ENCODE peak calls at places on chromosomes 16 and 17, in nine cellular contexts. One of them, this sample, is unnamed.

GRCh38 chr17:80826955-80827645 is 164.5 kb upstream of the CHMP6 start:
- DNase-seq in left ventricle myocardium inferior: no peak
- DNase-seq in ovary: peak
- DNase-seq in AG04450: peak
- DNase-seq in PC-3: peak
- DNase-seq in IMR-90: peak
- DNase-seq in choroid plexus epithelial cell: peak
- DNase-seq in HFF-Myc: peak
- DNase-seq in heart right ventricle: no peak
- DNase-seq in this sample: peak

GRCh38 chr17:79748296-79749099 is 17.8 kb downstream of the ENPP7 start:
- DNase-seq in ovary: no peak
- DNase-seq in left ventricle myocardium inferior: no peak
- DNase-seq in AG04450: no peak
- DNase-seq in PC-3: no peak
- DNase-seq in IMR-90: no peak
- DNase-seq in heart right ventricle: no peak
- DNase-seq in choroid plexus epithelial cell: no peak
- DNase-seq in HFF-Myc: no peak
- DNase-seq in this sample: no peak

GRCh38 chr17:83121921-83122820 is 42.8 kb downstream of the METRNL start:
- DNase-seq in left ventricle myocardium inferior: no peak
- DNase-seq in PC-3: no peak
- DNase-seq in IMR-90: no peak
- DNase-seq in ovary: peak
- DNase-seq in HFF-Myc: no peak
- DNase-seq in AG04450: no peak
- DNase-seq in heart right ventricle: no peak
- DNase-seq in choroid plexus epithelial cell: no peak
- DNase-seq in this sample: no peak

GRCh38 chr17:3916825-3917224 is 560 bp upstream of the P2RX1 start:
- DNase-seq in choroid plexus epithelial cell: no peak
- DNase-seq in IMR-90: no peak
- DNase-seq in ovary: no peak
- DNase-seq in AG04450: no peak
- DNase-seq in heart right ventricle: no peak
- DNase-seq in HFF-Myc: no peak
- DNase-seq in left ventricle myocardium inferior: no peak
- DNase-seq in PC-3: no peak
- DNase-seq in this sample: no peak

GRCh38 chr16:5008311-5008731 is 25.4 kb downstream of the NAGPA start:
- DNase-seq in left ventricle myocardium inferior: no peak
- DNase-seq in ovary: no peak
- DNase-seq in HFF-Myc: no peak
- DNase-seq in IMR-90: no peak
- DNase-seq in AG04450: no peak
- DNase-seq in heart right ventricle: no peak
- DNase-seq in choroid plexus epithelial cell: no peak
- DNase-seq in PC-3: no peak
- DNase-seq in this sample: no peak

GRCh38 chr17:15236281-15237105 is 28.6 kb downstream of the PMP22 start:
- DNase-seq in choroid plexus epithelial cell: no peak
- DNase-seq in IMR-90: peak
- DNase-seq in AG04450: no peak
- DNase-seq in heart right ventricle: no peak
- DNase-seq in HFF-Myc: no peak
- DNase-seq in PC-3: peak
- DNase-seq in left ventricle myocardium inferior: no peak
- DNase-seq in ovary: no peak
- DNase-seq in this sample: no peak

GRCh38 chr17:21033350-21033749 is 9.5 kb downstream of the USP22 start:
- DNase-seq in IMR-90: peak
- DNase-seq in PC-3: peak
- DNase-seq in AG04450: no peak
- DNase-seq in left ventricle myocardium inferior: no peak
- DNase-seq in choroid plexus epithelial cell: peak
- DNase-seq in ovary: no peak
- DNase-seq in heart right ventricle: no peak
- DNase-seq in HFF-Myc: no peak
- DNase-seq in this sample: no peak

GRCh38 chr17:71821512-71821911 is 299.3 kb upstream of the SOX9 start:
- DNase-seq in PC-3: peak
- DNase-seq in ovary: no peak
- DNase-seq in IMR-90: no peak
- DNase-seq in choroid plexus epithelial cell: no peak
- DNase-seq in AG04450: no peak
- DNase-seq in HFF-Myc: no peak
- DNase-seq in heart right ventricle: no peak
- DNase-seq in left ventricle myocardium inferior: no peak
- DNase-seq in this sample: no peak

GRCh38 chr16:19284207-19284606 is 1.3 kb upstream of the CLEC19A start:
- DNase-seq in PC-3: peak
- DNase-seq in AG04450: no peak
- DNase-seq in left ventricle myocardium inferior: no peak
- DNase-seq in IMR-90: no peak
- DNase-seq in HFF-Myc: no peak
- DNase-seq in choroid plexus epithelial cell: no peak
- DNase-seq in heart right ventricle: no peak
- DNase-seq in ovary: no peak
- DNase-seq in this sample: no peak

GRCh38 chr16:10240854-10241613 is 58.8 kb upstream of the GRIN2A start:
- DNase-seq in ovary: no peak
- DNase-seq in heart right ventricle: no peak
- DNase-seq in choroid plexus epithelial cell: no peak
- DNase-seq in IMR-90: no peak
- DNase-seq in HFF-Myc: no peak
- DNase-seq in AG04450: no peak
- DNase-seq in left ventricle myocardium inferior: no peak
- DNase-seq in PC-3: peak
- DNase-seq in this sample: no peak

GRCh38 chr17:10205549-10206185 is 7.3 kb upstream of the GAS7 start:
- DNase-seq in choroid plexus epithelial cell: no peak
- DNase-seq in IMR-90: no peak
- DNase-seq in PC-3: no peak
- DNase-seq in left ventricle myocardium inferior: no peak
- DNase-seq in HFF-Myc: peak
- DNase-seq in AG04450: no peak
- DNase-seq in heart right ventricle: no peak
- DNase-seq in ovary: no peak
- DNase-seq in this sample: no peak

GRCh38 chr17:36808181-36808661 is 129.1 kb upstream of the LHX1 start:
- DNase-seq in HFF-Myc: no peak
- DNase-seq in left ventricle myocardium inferior: no peak
- DNase-seq in PC-3: no peak
- DNase-seq in IMR-90: no peak
- DNase-seq in choroid plexus epithelial cell: peak
- DNase-seq in ovary: no peak
- DNase-seq in AG04450: no peak
- DNase-seq in heart right ventricle: no peak
- DNase-seq in this sample: peak

DNA sequence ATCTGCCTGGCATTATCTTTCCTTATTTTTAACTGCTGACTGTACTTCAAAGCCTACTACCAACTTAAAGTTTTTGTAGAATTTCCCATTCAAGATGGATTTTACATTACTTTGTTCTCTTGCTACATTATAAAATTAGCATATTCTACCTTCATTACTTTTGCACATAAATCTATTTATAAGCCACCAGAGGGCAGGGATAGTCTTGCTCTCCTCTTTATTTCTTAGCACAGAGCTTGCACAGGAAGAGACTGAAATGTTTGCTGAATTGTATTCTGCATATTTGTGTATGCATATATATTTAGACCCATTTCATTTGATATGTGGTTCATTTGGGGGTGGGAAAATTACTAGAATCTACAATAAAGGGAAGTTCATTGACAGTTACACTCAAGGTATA is 108.0 kb downstream of the SKAP1 start:
- DNase-seq in IMR-90: peak
- DNase-seq in HFF-Myc: no peak
- DNase-seq in AG04450: no peak
- DNase-seq in PC-3: peak
- DNase-seq in heart right ventricle: no peak
- DNase-seq in ovary: no peak
- DNase-seq in left ventricle myocardium inferior: no peak
- DNase-seq in choroid plexus epithelial cell: peak
- DNase-seq in this sample: peak
- TF ChIP-seq CTCF in IMR-90: peak
- TF ChIP-seq CTCF in HFF-Myc: peak
- TF ChIP-seq CTCF in AG04450: peak
- TF ChIP-seq CTCF in PC-3: peak
- TF ChIP-seq CTCF in heart right ventricle: no peak
- TF ChIP-seq CTCF in ovary: no peak
- TF ChIP-seq CTCF in left ventricle myocardium inferior: no peak
- TF ChIP-seq CTCF in choroid plexus epithelial cell: peak
- TF ChIP-seq CTCF in this sample: no peak

GRCh38 chr16:47136101-47136820 is 7.5 kb downstream of the NETO2 start:
- DNase-seq in PC-3: peak
- DNase-seq in left ventricle myocardium inferior: no peak
- DNase-seq in HFF-Myc: no peak
- DNase-seq in AG04450: no peak
- DNase-seq in IMR-90: peak
- DNase-seq in choroid plexus epithelial cell: peak
- DNase-seq in heart right ventricle: no peak
- DNase-seq in ovary: no peak
- DNase-seq in this sample: peak
- H3K4me3 ChIP-seq in PC-3: no peak
- H3K4me3 ChIP-seq in left ventricle myocardium inferior: peak
- H3K4me3 ChIP-seq in HFF-Myc: no peak
- H3K4me3 ChIP-seq in AG04450: no peak
- H3K4me3 ChIP-seq in IMR-90: no peak
- H3K4me3 ChIP-seq in choroid plexus epithelial cell: no peak
- H3K4me3 ChIP-seq in heart right ventricle: no peak
- H3K4me3 ChIP-seq in ovary: no peak
- H3K4me3 ChIP-seq in this sample: no peak

DNA sequence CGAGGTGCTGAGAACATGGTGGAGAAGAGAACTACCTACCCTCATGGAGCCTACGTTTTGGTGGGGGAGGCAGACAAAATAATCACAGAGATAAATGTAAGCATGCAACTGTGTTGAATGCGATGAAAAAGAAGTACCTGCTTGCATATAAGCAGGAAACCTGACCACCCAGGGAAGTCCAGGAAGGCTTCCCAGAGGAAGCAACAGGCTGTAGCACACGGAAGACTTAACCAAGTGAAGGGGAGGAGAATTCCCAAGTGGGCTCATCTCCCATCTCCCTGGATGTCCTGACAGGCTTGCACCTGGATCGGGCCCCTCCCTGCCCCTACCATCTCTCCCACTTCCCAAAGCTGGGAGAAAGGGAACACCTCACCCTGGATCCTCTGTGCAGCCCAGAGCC is 2.0 kb downstream of the SCRN2 start:
- DNase-seq in heart right ventricle: no peak
- DNase-seq in left ventricle myocardium inferior: no peak
- DNase-seq in IMR-90: no peak
- DNase-seq in choroid plexus epithelial cell: no peak
- DNase-seq in ovary: no peak
- DNase-seq in PC-3: no peak
- DNase-seq in HFF-Myc: no peak
- DNase-seq in AG04450: no peak
- DNase-seq in this sample: no peak
- TF ChIP-seq CTCF in heart right ventricle: no peak
- TF ChIP-seq CTCF in left ventricle myocardium inferior: no peak
- TF ChIP-seq CTCF in IMR-90: no peak
- TF ChIP-seq CTCF in choroid plexus epithelial cell: no peak
- TF ChIP-seq CTCF in ovary: no peak
- TF ChIP-seq CTCF in PC-3: no peak
- TF ChIP-seq CTCF in HFF-Myc: no peak
- TF ChIP-seq CTCF in AG04450: no peak
- TF ChIP-seq CTCF in this sample: no peak

DNA sequence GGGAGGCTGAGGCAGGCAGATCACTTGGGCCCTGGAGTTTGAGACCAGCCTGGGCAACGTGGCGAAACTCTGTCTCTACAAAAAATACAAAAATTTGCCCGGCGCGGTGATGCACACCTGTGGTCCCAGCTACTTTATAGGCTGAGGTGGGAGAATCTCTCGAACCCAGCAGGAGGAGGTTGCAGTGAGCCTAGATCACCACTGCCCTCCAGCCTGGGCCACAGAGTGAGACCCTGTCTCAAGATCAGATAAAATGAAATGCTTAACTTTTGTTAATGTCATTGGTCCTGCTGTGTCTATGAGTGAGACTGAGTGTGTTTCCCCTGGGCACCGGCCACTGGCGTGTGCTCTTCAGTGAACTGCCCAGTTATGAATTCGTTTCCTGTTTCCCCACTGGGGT is 10.5 kb downstream of the FAM234A start:
- DNase-seq in choroid plexus epithelial cell: no peak
- DNase-seq in PC-3: no peak
- DNase-seq in left ventricle myocardium inferior: no peak
- DNase-seq in IMR-90: no peak
- DNase-seq in ovary: no peak
- DNase-seq in AG04450: no peak
- DNase-seq in HFF-Myc: no peak
- DNase-seq in heart right ventricle: no peak
- DNase-seq in this sample: no peak
- H3K4me3 ChIP-seq in choroid plexus epithelial cell: no peak
- H3K4me3 ChIP-seq in PC-3: no peak
- H3K4me3 ChIP-seq in left ventricle myocardium inferior: no peak
- H3K4me3 ChIP-seq in IMR-90: no peak
- H3K4me3 ChIP-seq in ovary: no peak
- H3K4me3 ChIP-seq in AG04450: no peak
- H3K4me3 ChIP-seq in HFF-Myc: no peak
- H3K4me3 ChIP-seq in heart right ventricle: no peak
- H3K4me3 ChIP-seq in this sample: no peak

GRCh38 chr17:43846963-43847369 is at the start of gene CD300LG:
- DNase-seq in PC-3: no peak
- DNase-seq in choroid plexus epithelial cell: no peak
- DNase-seq in IMR-90: no peak
- DNase-seq in heart right ventricle: peak
- DNase-seq in HFF-Myc: no peak
- DNase-seq in AG04450: no peak
- DNase-seq in ovary: no peak
- DNase-seq in left ventricle myocardium inferior: no peak
- DNase-seq in this sample: no peak
- TF ChIP-seq CTCF in PC-3: no peak
- TF ChIP-seq CTCF in choroid plexus epithelial cell: no peak
- TF ChIP-seq CTCF in IMR-90: no peak
- TF ChIP-seq CTCF in heart right ventricle: no peak
- TF ChIP-seq CTCF in HFF-Myc: no peak
- TF ChIP-seq CTCF in AG04450: no peak
- TF ChIP-seq CTCF in ovary: no peak
- TF ChIP-seq CTCF in left ventricle myocardium inferior: no peak
- TF ChIP-seq CTCF in this sample: no peak

GRCh38 chr16:25013049-25013448 is 2.1 kb downstream of the ARHGAP17 start:
- DNase-seq in PC-3: no peak
- DNase-seq in HFF-Myc: no peak
- DNase-seq in AG04450: no peak
- DNase-seq in left ventricle myocardium inferior: no peak
- DNase-seq in choroid plexus epithelial cell: no peak
- DNase-seq in ovary: no peak
- DNase-seq in heart right ventricle: no peak
- DNase-seq in IMR-90: no peak
- DNase-seq in this sample: no peak
- H3K4me3 ChIP-seq in PC-3: peak
- H3K4me3 ChIP-seq in HFF-Myc: peak
- H3K4me3 ChIP-seq in AG04450: peak
- H3K4me3 ChIP-seq in left ventricle myocardium inferior: peak
- H3K4me3 ChIP-seq in choroid plexus epithelial cell: peak
- H3K4me3 ChIP-seq in ovary: no peak
- H3K4me3 ChIP-seq in heart right ventricle: peak
- H3K4me3 ChIP-seq in IMR-90: peak
- H3K4me3 ChIP-seq in this sample: no peak

This sample was measured in cardiac fibroblast.